ENCODE peak calls at places on chromosomes 4 and X, in six cellular contexts. One of them, this sample, is unnamed.

GRCh38 chr4:4289930-4290850 is at the start of the genes LYAR and ZBTB49:
- DNase-seq in NCI-H2171: peak
- DNase-seq in GM19239: peak
- DNase-seq in T-helper 2 cell: peak
- DNase-seq in left ventricle myocardium superior: peak
- DNase-seq in uterus: peak
- DNase-seq in this sample: peak

GRCh38 chrX:10014462-10015373 is 47.6 kb downstream of the CLDN34 start:
- DNase-seq in left ventricle myocardium superior: peak
- DNase-seq in NCI-H2171: peak
- DNase-seq in uterus: peak
- DNase-seq in T-helper 2 cell: peak
- DNase-seq in GM19239: peak
- DNase-seq in this sample: peak

GRCh38 chr4:142379277-142380051 is 466.6 kb downstream of the INPP4B start:
- DNase-seq in T-helper 2 cell: no peak
- DNase-seq in GM19239: no peak
- DNase-seq in uterus: no peak
- DNase-seq in NCI-H2171: no peak
- DNase-seq in left ventricle myocardium superior: no peak
- DNase-seq in this sample: no peak

GRCh38 chr4:105061136-105061696 is 85.5 kb upstream of the TET2 start:
- DNase-seq in left ventricle myocardium superior: no peak
- DNase-seq in GM19239: no peak
- DNase-seq in NCI-H2171: no peak
- DNase-seq in uterus: no peak
- DNase-seq in T-helper 2 cell: no peak
- DNase-seq in this sample: no peak

GRCh38 chrX:118116308-118117068 is at the start of gene KLHL13:
- DNase-seq in NCI-H2171: no peak
- DNase-seq in T-helper 2 cell: no peak
- DNase-seq in left ventricle myocardium superior: peak
- DNase-seq in uterus: peak
- DNase-seq in GM19239: no peak
- DNase-seq in this sample: peak

GRCh38 chr4:120685756-120686278 is 236.7 kb downstream of the PRDM5 start:
- DNase-seq in uterus: no peak
- DNase-seq in GM19239: no peak
- DNase-seq in left ventricle myocardium superior: no peak
- DNase-seq in T-helper 2 cell: no peak
- DNase-seq in NCI-H2171: no peak
- DNase-seq in this sample: no peak

GRCh38 chrX:153727108-153727931 is 2.7 kb downstream of the ABCD1 start:
- DNase-seq in GM19239: no peak
- DNase-seq in NCI-H2171: no peak
- DNase-seq in uterus: no peak
- DNase-seq in left ventricle myocardium superior: peak
- DNase-seq in T-helper 2 cell: no peak
- DNase-seq in this sample: no peak

GRCh38 chr4:141768954-141769353 is 132.6 kb downstream of the IL15 start:
- DNase-seq in left ventricle myocardium superior: no peak
- DNase-seq in GM19239: no peak
- DNase-seq in uterus: no peak
- DNase-seq in NCI-H2171: no peak
- DNase-seq in T-helper 2 cell: no peak
- DNase-seq in this sample: no peak

GRCh38 chr4:105343523-105343931 is 130.3 kb downstream of the PPA2 start:
- DNase-seq in T-helper 2 cell: no peak
- DNase-seq in GM19239: no peak
- DNase-seq in NCI-H2171: peak
- DNase-seq in left ventricle myocardium superior: no peak
- DNase-seq in uterus: no peak
- DNase-seq in this sample: no peak

GRCh38 chrX:1894656-1895055 is 279.8 kb downstream of the ASMT start:
- DNase-seq in T-helper 2 cell: no peak
- DNase-seq in NCI-H2171: no peak
- DNase-seq in uterus: no peak
- DNase-seq in GM19239: no peak
- DNase-seq in left ventricle myocardium superior: no peak
- DNase-seq in this sample: no peak

GRCh38 chrX:18833071-18833731 is 125.8 kb downstream of the PPEF1 start:
- DNase-seq in left ventricle myocardium superior: peak
- DNase-seq in uterus: peak
- DNase-seq in NCI-H2171: no peak
- DNase-seq in T-helper 2 cell: no peak
- DNase-seq in GM19239: no peak
- DNase-seq in this sample: peak

GRCh38 chrX:131763674-131764073 is 219.8 kb downstream of the OR13H1 start:
- DNase-seq in GM19239: no peak
- DNase-seq in uterus: peak
- DNase-seq in left ventricle myocardium superior: no peak
- DNase-seq in T-helper 2 cell: no peak
- DNase-seq in NCI-H2171: no peak
- DNase-seq in this sample: peak

GRCh38 chr4:171186700-171187099 is 626.5 kb upstream of the GALNTL6 start:
- DNase-seq in NCI-H2171: no peak
- DNase-seq in uterus: no peak
- DNase-seq in left ventricle myocardium superior: no peak
- DNase-seq in T-helper 2 cell: no peak
- DNase-seq in GM19239: no peak
- DNase-seq in this sample: no peak